ENCODE peak calls at places on chromosomes 5 and 9, in six cellular contexts. One of them, this sample, is unnamed.

GRCh38 chr9:101705135-101705661 is 33.2 kb downstream of the GRIN3A start:
- DNase-seq in A549: peak; percentile 38
- DNase-seq in hepatocyte: peak; percentile 52
- DNase-seq in Peyer's patch: peak; percentile 63
- DNase-seq in tibial artery: peak; percentile 65
- DNase-seq in prostate gland: peak; percentile 14
- DNase-seq in this sample: no peak

GRCh38 chr9:22046243-22046642 is 37.1 kb upstream of the CDKN2B start:
- DNase-seq in tibial artery: no peak
- DNase-seq in hepatocyte: no peak
- DNase-seq in prostate gland: no peak
- DNase-seq in A549: no peak
- DNase-seq in Peyer's patch: no peak
- DNase-seq in this sample: no peak

GRCh38 chr9:105024529-105024928 is 96.6 kb upstream of the ABCA1 start:
- DNase-seq in tibial artery: no peak
- DNase-seq in A549: no peak
- DNase-seq in hepatocyte: no peak
- DNase-seq in Peyer's patch: no peak
- DNase-seq in prostate gland: no peak
- DNase-seq in this sample: no peak

GRCh38 chr5:60205071-60205470 is 311.5 kb upstream of the PDE4D start:
- DNase-seq in A549: no peak
- DNase-seq in tibial artery: no peak
- DNase-seq in Peyer's patch: no peak
- DNase-seq in hepatocyte: no peak
- DNase-seq in prostate gland: no peak
- DNase-seq in this sample: no peak

GRCh38 chr5:155082401-155082800 is 68.8 kb downstream of the KIF4B start:
- DNase-seq in prostate gland: no peak
- DNase-seq in hepatocyte: no peak
- DNase-seq in tibial artery: no peak
- DNase-seq in A549: peak; percentile 43
- DNase-seq in Peyer's patch: no peak
- DNase-seq in this sample: peak; percentile 42

GRCh38 chr9:19027825-19028224 is 5.2 kb downstream of the SAXO1 start:
- DNase-seq in Peyer's patch: no peak
- DNase-seq in hepatocyte: no peak
- DNase-seq in A549: no peak
- DNase-seq in tibial artery: no peak
- DNase-seq in prostate gland: no peak
- DNase-seq in this sample: no peak

GRCh38 chr9:19922476-19923118 is 133.8 kb upstream of the SLC24A2 start:
- DNase-seq in tibial artery: no peak
- DNase-seq in hepatocyte: peak; percentile 77
- DNase-seq in A549: peak; percentile 50
- DNase-seq in Peyer's patch: no peak
- DNase-seq in prostate gland: no peak
- DNase-seq in this sample: peak; percentile 72

GRCh38 chr5:97666767-97667166 is 483.7 kb upstream of the RIOK2 start:
- DNase-seq in hepatocyte: no peak
- DNase-seq in tibial artery: no peak
- DNase-seq in A549: no peak
- DNase-seq in Peyer's patch: no peak
- DNase-seq in prostate gland: no peak
- DNase-seq in this sample: no peak

GRCh38 chr5:61286446-61287132 is 45.5 kb upstream of the ZSWIM6 start:
- DNase-seq in Peyer's patch: no peak
- DNase-seq in tibial artery: no peak
- DNase-seq in prostate gland: no peak
- DNase-seq in A549: no peak
- DNase-seq in hepatocyte: no peak
- DNase-seq in this sample: peak; percentile 54

GRCh38 chr5:88829773-88830172 is 53.2 kb downstream of the MEF2C start:
- DNase-seq in A549: no peak
- DNase-seq in Peyer's patch: no peak
- DNase-seq in hepatocyte: no peak
- DNase-seq in prostate gland: no peak
- DNase-seq in tibial artery: no peak
- DNase-seq in this sample: no peak

GRCh38 chr5:73441377-73441776 is 7.2 kb downstream of the FOXD1 start:
- DNase-seq in A549: no peak
- DNase-seq in Peyer's patch: no peak
- DNase-seq in tibial artery: no peak
- DNase-seq in prostate gland: no peak
- DNase-seq in hepatocyte: no peak
- DNase-seq in this sample: no peak

GRCh38 chr5:6078881-6079280 is 299.5 kb downstream of the MED10 start:
- DNase-seq in hepatocyte: no peak
- DNase-seq in prostate gland: no peak
- DNase-seq in A549: no peak
- DNase-seq in Peyer's patch: no peak
- DNase-seq in tibial artery: no peak
- DNase-seq in this sample: no peak

GRCh38 chr5:6082685-6083084 is 295.7 kb downstream of the MED10 start:
- DNase-seq in Peyer's patch: no peak
- DNase-seq in hepatocyte: no peak
- DNase-seq in prostate gland: no peak
- DNase-seq in tibial artery: no peak
- DNase-seq in A549: no peak
- DNase-seq in this sample: no peak

GRCh38 chr5:6081727-6082210 is 296.6 kb downstream of the MED10 start:
- DNase-seq in tibial artery: no peak
- DNase-seq in hepatocyte: no peak
- DNase-seq in prostate gland: no peak
- DNase-seq in Peyer's patch: no peak
- DNase-seq in A549: no peak
- DNase-seq in this sample: no peak

GRCh38 chr5:6080930-6081726 is 297.2 kb downstream of the MED10 start:
- DNase-seq in tibial artery: no peak
- DNase-seq in prostate gland: no peak
- DNase-seq in hepatocyte: no peak
- DNase-seq in Peyer's patch: no peak
- DNase-seq in A549: peak; percentile 21
- DNase-seq in this sample: no peak

GRCh38 chr5:6080436-6080835 is 297.9 kb downstream of the MED10 start:
- DNase-seq in hepatocyte: no peak
- DNase-seq in Peyer's patch: no peak
- DNase-seq in prostate gland: no peak
- DNase-seq in tibial artery: no peak
- DNase-seq in A549: no peak
- DNase-seq in this sample: no peak
- TF ChIP-seq CTCF in hepatocyte: no peak
- TF ChIP-seq CTCF in Peyer's patch: no peak
- TF ChIP-seq CTCF in prostate gland: no peak
- TF ChIP-seq CTCF in tibial artery: no peak
- TF ChIP-seq CTCF in A549: no peak
- TF ChIP-seq CTCF in this sample: no peak

DNA sequence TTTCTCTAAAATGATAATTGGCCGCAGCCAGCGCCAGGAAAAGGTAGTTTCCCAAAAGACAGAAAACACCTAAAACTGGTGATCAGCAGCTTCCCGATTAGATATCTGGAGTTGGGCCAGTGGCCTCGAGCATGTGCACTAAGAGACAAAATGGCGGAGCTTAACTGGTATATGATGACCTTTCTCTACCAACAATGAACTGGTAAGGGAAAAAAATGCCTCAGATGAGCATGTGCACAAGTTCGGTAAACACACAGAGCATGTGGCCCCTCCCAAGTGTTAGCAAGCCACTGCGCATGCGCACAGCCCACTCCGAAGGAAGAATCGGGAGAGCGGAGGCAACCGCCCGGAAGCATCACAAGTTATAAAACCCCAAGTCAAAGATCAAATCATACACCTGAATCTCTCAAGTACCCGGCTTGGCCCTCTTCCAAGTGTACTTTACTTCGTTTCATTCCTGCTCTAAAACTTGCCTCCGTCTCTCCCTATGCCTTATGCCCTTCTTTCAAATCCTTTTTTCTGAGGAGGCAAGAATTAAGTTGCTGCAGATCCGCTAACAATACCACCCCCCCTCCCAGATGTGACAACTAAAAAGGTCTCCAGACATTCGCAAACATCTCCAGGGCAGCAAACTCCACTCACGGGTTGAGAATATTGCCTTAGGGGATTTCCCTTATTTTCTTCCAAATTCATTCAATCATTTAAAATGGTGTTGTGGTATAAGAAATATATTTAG is 15.0 kb upstream of the PTBP3 start:
- DNase-seq in prostate gland: peak; percentile 46
- DNase-seq in Peyer's patch: peak; percentile 94
- DNase-seq in hepatocyte: peak; percentile 83
- DNase-seq in tibial artery: peak; percentile 81
- DNase-seq in A549: peak; percentile 95
- DNase-seq in this sample: peak; percentile 65
- H3K27ac ChIP-seq in prostate gland: peak overlapping the region; percentile 38
- H3K27ac ChIP-seq in Peyer's patch: peak overlapping the region; percentile 13
- H3K27ac ChIP-seq in hepatocyte: peak overlapping the region; percentile 47
- H3K27ac ChIP-seq in tibial artery: no peak overlapping the region
- H3K27ac ChIP-seq in A549: peak overlapping the region; percentile 67
- H3K27ac ChIP-seq in this sample: no peak overlapping the region

DNA sequence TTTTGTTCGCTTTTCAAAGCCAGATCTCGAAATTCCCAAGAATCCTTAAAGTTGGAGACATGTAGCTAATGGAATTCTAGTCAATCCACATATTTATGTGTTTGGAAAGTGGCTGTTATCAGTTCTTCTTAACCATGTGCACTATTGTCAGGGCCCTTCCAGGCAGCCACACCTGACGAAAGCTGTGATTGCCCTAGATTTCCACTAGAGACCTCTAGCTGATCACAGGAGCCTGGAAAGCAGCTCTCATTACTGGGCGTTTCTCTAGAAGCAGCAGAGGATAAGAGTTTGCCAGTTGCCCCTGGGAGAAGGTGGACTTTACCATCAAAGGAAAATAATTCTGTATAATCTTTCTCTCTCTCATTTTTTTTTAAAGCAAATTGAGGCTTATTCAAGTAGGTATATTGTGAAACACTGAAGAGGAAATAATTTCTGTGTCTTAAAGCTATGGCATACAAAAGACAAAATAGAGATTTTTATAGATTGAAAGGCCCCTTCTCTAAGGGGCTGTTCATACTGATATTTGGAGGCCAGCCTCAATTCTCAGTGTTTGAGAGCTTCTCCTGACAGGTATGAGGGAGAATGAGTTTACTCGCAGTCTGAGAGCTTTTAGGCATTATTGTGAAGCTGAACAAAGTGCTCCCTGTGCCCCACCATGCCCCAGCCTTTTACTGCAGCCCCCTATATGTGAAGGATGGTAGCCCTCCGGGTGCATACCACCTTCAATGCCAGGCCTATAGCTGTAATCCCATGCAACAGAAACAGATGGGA is 405.4 kb upstream of the ACTBL2 start:
- DNase-seq in A549: peak; percentile 85
- DNase-seq in hepatocyte: peak; percentile 86
- DNase-seq in tibial artery: no peak
- DNase-seq in prostate gland: peak; percentile 39
- DNase-seq in Peyer's patch: no peak
- DNase-seq in this sample: peak; percentile 67
- TF ChIP-seq CTCF in A549: peak; percentile 80
- TF ChIP-seq CTCF in hepatocyte: peak; percentile 79
- TF ChIP-seq CTCF in tibial artery: peak; percentile 46
- TF ChIP-seq CTCF in prostate gland: peak; percentile 63
- TF ChIP-seq CTCF in Peyer's patch: peak; percentile 50
- TF ChIP-seq CTCF in this sample: peak; percentile 78

DNA sequence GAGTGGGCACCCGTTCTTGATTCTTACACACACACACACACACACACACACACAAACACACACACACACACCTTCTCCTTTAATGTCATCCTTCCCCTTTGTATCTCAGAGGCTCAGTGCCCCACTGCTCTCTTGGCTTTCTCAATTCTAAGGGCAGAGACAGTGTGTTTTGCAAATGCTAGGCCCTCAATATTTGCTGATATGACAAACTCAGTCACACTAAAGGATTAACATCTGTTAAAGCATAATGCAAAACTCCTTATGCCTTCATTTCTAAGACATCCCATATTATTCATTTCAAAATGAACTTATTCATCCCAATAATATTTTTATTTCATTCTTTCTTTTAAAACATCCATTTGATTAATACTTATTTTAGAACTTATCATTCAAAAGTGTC is 8.9 kb upstream of the NRG2 start:
- DNase-seq in A549: no peak
- DNase-seq in prostate gland: no peak
- DNase-seq in tibial artery: no peak
- DNase-seq in Peyer's patch: no peak
- DNase-seq in hepatocyte: no peak
- DNase-seq in this sample: no peak
- H3K27ac ChIP-seq in A549: no peak overlapping the region
- H3K27ac ChIP-seq in prostate gland: no peak overlapping the region
- H3K27ac ChIP-seq in tibial artery: no peak overlapping the region
- H3K27ac ChIP-seq in Peyer's patch: no peak overlapping the region
- H3K27ac ChIP-seq in hepatocyte: no peak overlapping the region
- H3K27ac ChIP-seq in this sample: no peak overlapping the region

DNA sequence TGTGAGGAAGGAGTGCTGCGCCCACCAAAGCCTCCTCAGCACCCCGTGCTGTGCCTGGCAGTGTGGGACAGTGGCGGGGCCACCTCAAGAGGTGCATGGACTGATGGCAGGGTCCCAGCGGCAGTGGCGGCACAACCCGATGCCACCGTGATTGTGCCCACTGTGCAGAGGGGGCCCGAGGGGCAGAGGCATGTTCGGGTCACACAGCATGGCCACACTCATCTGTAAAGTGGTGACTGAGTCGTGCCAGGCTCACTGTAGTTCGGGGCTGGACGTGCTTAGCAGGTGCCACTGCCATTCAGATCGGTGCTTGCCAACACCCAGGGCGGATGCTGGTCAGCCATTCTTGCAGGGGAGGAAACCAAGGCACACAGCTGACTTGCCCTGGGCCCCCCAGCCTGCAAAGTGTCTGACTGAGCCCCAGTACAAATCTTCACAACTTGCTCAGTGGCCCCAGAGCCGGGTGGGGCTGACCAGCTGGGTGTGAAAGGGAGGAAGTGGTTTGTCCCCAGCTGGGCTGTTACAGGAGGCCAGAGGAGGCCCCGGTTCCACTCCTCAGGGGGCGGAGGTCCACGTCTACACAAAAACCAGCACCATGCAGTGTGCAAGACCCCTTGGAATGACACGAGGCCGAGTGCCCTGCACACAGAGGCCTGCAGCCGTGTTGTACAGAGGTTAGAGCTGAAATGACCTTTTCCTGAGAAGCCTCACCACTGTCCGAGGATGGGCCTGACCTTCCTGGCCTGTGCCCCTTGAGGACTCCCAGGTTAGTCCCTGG is 17.8 kb downstream of the FGD3 start:
- DNase-seq in prostate gland: no peak
- DNase-seq in Peyer's patch: no peak
- DNase-seq in A549: no peak
- DNase-seq in tibial artery: peak; percentile 64
- DNase-seq in hepatocyte: no peak
- DNase-seq in this sample: no peak
- TF ChIP-seq CTCF in prostate gland: no peak
- TF ChIP-seq CTCF in Peyer's patch: no peak
- TF ChIP-seq CTCF in A549: no peak
- TF ChIP-seq CTCF in tibial artery: no peak
- TF ChIP-seq CTCF in hepatocyte: no peak
- TF ChIP-seq CTCF in this sample: no peak

GRCh38 chr9:135480071-135480941 is 724 bp downstream of the PPP1R26 start:
- DNase-seq in hepatocyte: peak; percentile 66
- DNase-seq in tibial artery: no peak
- DNase-seq in A549: peak; percentile 54
- DNase-seq in prostate gland: no peak
- DNase-seq in Peyer's patch: peak; percentile 73
- DNase-seq in this sample: peak; percentile 20
- H3K27ac ChIP-seq in hepatocyte: peak overlapping the region; percentile 86
- H3K27ac ChIP-seq in tibial artery: peak overlapping the region; percentile 50
- H3K27ac ChIP-seq in A549: peak overlapping the region; percentile 86
- H3K27ac ChIP-seq in prostate gland: peak overlapping the region; percentile 72
- H3K27ac ChIP-seq in Peyer's patch: peak overlapping the region; percentile 45
- H3K27ac ChIP-seq in this sample: no peak overlapping the region